ENCODE peak calls at places on chromosomes 11 and 22, in seven cellular contexts. V is cardiac muscle cell, F is neural progenitor cell, T is fibroblast of lung, L is astrocyte of the spinal cord, U is adrenal gland, I is astrocyte of the cerebellum. O is an unnamed sample.

GRCh38 chr11:11672101-11672500 is 50.3 kb upstream of the GALNT18 start:
- DNase-seq in V (no peak), F (no peak), T (no peak), L (no peak), U (no peak), I (no peak), O (no peak)

GRCh38 chr11:11814614-11815452 is 26.9 kb upstream of the USP47 start:
- DNase-seq in V (no peak), F (no peak), T (no peak), L (no peak), U (no peak), I (no peak), O (no peak)

GRCh38 chr11:120303004-120303637 is 22.0 kb upstream of the TLCD5 start:
- DNase-seq in V (peak), F (peak), T (peak), L (peak), U (peak), I (peak), O (peak)

GRCh38 chr11:24386551-24387404 is 110.1 kb upstream of the LUZP2 start:
- DNase-seq in V (peak), F (peak), T (peak), L (peak), U (no peak), I (peak), O (no peak)

GRCh38 chr11:110362916-110363574 is 66.6 kb upstream of the RDX start:
- DNase-seq in V (peak), F (peak), T (peak), L (no peak), U (no peak), I (no peak), O (no peak)

GRCh38 chr11:96356837-96357236 is 13.8 kb upstream of the MAML2 start:
- DNase-seq in V (no peak), F (no peak), T (no peak), L (no peak), U (no peak), I (no peak), O (no peak)

GRCh38 chr11:48094643-48095339 is 114.4 kb downstream of the PTPRJ start:
- DNase-seq in V (no peak), F (no peak), T (no peak), L (no peak), U (no peak), I (no peak), O (no peak)

GRCh38 chr11:84800755-84801346 is 826.3 kb downstream of the DLG2 start:
- DNase-seq in V (peak), F (peak), T (peak), L (peak), U (no peak), I (peak), O (no peak)

GRCh38 chr11:131042711-131043110 is 126.4 kb upstream of the SNX19 start:
- DNase-seq in V (no peak), F (no peak), T (no peak), L (no peak), U (no peak), I (no peak), O (no peak)

GRCh38 chr11:131910491-131911387 is 540.3 kb downstream of the NTM start:
- DNase-seq in V (peak), F (peak), T (peak), L (peak), U (peak), I (no peak), O (no peak)

GRCh38 chr11:73761403-73761945 is 600 bp upstream of the RAB6A start:
- DNase-seq in V (no peak), F (no peak), T (no peak), L (no peak), U (peak), I (no peak), O (peak)

GRCh38 chr22:47192651-47193437 is 430.4 kb downstream of the TBC1D22A start:
- DNase-seq in V (no peak), F (no peak), T (no peak), L (no peak), U (no peak), I (no peak), O (no peak)

GRCh38 chr11:6927030-6927617 is 898 bp downstream of the ZNF215 start:
- DNase-seq in V (no peak), F (no peak), T (peak), L (no peak), U (no peak), I (no peak), O (no peak)

GRCh38 chr11:103652013-103652412 is 384.4 kb upstream of the DDI1 start:
- DNase-seq in V (peak), F (no peak), T (peak), L (peak), U (no peak), I (no peak), O (no peak)

GRCh38 chr22:29344137-29344536 is 28.6 kb upstream of the RASL10A start:
- DNase-seq in V (peak), F (no peak), T (peak), L (peak), U (peak), I (peak), O (peak)

GRCh38 chr11:102705626-102706025 is at the start of gene MMP27:
- DNase-seq in V (no peak), F (no peak), T (no peak), L (no peak), U (no peak), I (no peak), O (no peak)

GRCh38 chr11:64851831-64852337 is 7.4 kb upstream of the CDC42BPG start:
- DNase-seq in V (no peak), F (no peak), T (no peak), L (no peak), U (no peak), I (no peak), O (no peak)

GRCh38 chr11:92728628-92729027 is 240.8 kb upstream of the MTNR1B start:
- DNase-seq in V (no peak), F (no peak), T (no peak), L (no peak), U (no peak), I (no peak), O (no peak)

GRCh38 chr11:10623797-10624761 is 55.6 kb upstream of the LYVE1 start:
- DNase-seq in V (peak), F (no peak), T (peak), L (peak), U (peak), I (no peak), O (no peak)

GRCh38 chr11:79940976-79941735 is 500.3 kb upstream of the TENM4 start:
- DNase-seq in V (no peak), F (no peak), T (peak), L (peak), U (no peak), I (no peak), O (no peak)

GRCh38 chr11:14446701-14447169 is 52.9 kb downstream of the COPB1 start:
- DNase-seq in V (peak), F (no peak), T (no peak), L (peak), U (no peak), I (no peak), O (no peak)

GRCh38 chr11:67641302-67642147 is 2.0 kb upstream of the TBX10 start:
- DNase-seq in V (no peak), F (no peak), T (no peak), L (no peak), U (no peak), I (no peak), O (no peak)

GRCh38 chr11:12508151-12508740 is 130.9 kb downstream of the PARVA start:
- DNase-seq in V (peak), F (no peak), T (peak), L (peak), U (no peak), I (peak), O (peak)

GRCh38 chr11:37199082-37199481 is 601.0 kb upstream of the RAG2 start:
- DNase-seq in V (no peak), F (no peak), T (no peak), L (no peak), U (no peak), I (no peak), O (no peak)

GRCh38 chr11:96219981-96220623 is 122.9 kb downstream of the MAML2 start:
- DNase-seq in V (peak), F (peak), T (peak), L (no peak), U (no peak), I (no peak), O (no peak)

GRCh38 chr11:63920870-63921417 is 4.0 kb upstream of the RCOR2 start:
- DNase-seq in V (no peak), F (peak), T (no peak), L (no peak), U (no peak), I (no peak), O (no peak)

GRCh38 chr11:70122490-70123198 is 44.5 kb downstream of the ANO1 start:
- DNase-seq in V (no peak), F (no peak), T (no peak), L (no peak), U (no peak), I (no peak), O (no peak)

GRCh38 chr11:43853766-43854165 is 26.9 kb upstream of the ALKBH3 start:
- DNase-seq in V (peak), F (no peak), T (peak), L (no peak), U (no peak), I (no peak), O (no peak)

DNA sequence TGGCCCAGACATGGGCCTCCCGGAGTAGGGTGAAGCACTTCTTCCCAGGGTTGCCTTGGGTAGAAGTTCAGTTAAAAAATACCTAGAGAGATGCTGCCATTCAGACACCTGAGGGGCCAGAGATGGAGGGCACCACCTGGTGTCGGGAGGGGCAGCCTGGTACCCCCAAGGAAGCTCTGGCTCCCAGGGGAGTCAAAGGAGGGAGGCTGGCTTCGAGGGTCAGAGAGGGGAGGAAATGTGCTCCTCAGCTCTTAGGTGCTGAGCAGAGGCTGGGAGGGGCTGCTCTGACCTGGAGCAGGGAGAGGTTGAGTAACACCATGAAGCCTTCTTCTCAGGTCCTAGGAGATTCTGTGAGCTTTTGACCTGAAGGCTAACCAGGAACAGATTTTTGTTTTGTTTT is 1.1 kb downstream of the USP35 start:
- DNase-seq in V (no peak), F (no peak), T (no peak), L (no peak), U (peak), I (no peak), O (no peak)
- H3K4me3 ChIP-seq in V (peak), F (peak), T (peak), L (peak), U (peak), I (peak), O (peak)

DNA sequence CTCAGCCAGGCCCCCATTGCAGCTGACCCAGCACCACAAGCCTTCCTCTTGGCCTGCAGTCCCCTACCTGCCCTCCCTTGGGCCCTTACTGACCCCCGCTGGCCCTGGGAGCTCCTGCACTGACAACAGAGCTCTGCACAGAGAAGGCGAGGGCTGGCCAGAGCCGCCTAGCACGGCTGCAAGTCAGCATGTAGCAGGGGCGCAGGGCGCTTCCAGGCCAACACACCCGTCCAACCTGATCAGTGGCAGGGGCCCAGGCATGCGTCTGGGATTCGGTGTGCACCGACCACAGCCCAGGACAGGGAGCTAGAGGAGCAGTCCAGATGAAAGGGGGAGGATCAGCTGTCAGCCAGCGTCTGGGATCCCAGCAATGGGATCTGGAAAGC is 7.6 kb downstream of the WNT7B start:
- DNase-seq in V (peak), F (peak), T (no peak), L (no peak), U (no peak), I (no peak), O (no peak)
- TF ChIP-seq CTCF in V (no peak), F (peak), T (no peak), L (peak), U (no peak), I (no peak), O (no peak)

DNA sequence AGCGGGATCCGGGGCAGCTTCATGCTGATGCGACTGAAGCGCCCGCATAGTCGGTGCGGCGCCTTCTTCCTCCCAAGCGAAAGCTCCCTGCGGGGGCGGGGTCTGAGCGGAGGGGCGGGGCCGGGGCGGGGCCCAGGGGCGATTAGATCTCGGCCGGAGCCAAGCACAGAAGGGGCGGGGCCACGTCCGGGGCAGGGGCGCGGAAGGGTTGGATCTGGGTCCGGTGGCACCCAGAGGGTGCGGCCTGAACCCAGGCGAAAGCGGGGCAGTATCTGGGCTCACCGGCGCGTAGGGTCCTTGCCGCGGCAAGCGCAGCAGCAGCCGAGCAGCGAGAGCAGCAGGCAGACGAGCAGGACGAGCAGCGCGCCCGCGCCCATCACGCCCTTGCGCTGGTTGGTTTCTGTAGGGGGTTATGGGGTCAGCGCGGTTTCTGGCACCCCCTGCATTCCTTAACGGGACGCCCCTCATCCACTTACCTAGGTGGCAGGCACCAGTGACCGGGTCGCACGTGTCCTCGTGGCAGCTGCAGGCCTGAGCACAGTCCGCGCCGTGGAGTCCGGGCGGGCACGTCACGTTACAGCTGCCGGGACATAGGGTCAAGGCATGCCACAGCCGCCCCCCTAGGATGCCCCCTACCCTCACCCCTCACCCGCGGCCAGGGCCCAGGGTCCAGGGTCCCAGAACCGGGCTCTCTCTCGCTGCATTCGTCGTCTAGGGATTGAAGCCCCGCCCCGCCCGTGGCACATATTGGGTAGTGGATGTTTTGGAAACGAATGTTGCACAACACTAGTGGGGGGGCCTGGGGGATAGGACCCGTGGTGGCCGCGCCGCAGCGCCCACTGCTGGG is 8.1 kb downstream of the SCARF2 start:
- DNase-seq in V (no peak), F (peak), T (no peak), L (no peak), U (peak), I (no peak), O (no peak)
- H3K4me3 ChIP-seq in V (peak), F (peak), T (no peak), L (no peak), U (peak), I (no peak), O (no peak)

GRCh38 chr11:17890333-17890732 is 122.5 kb downstream of the SERGEF start:
- DNase-seq in V (no peak), F (no peak), T (peak), L (no peak), U (no peak), I (no peak), O (no peak)
- TF ChIP-seq CTCF in V (peak), F (peak), T (peak), L (peak), U (no peak), I (no peak), O (no peak)

GRCh38 chr11:122440783-122441701 is 214.5 kb upstream of the UBASH3B start:
- DNase-seq in V (peak), F (peak), T (peak), L (no peak), U (peak), I (no peak), O (peak)
- H3K4me3 ChIP-seq in V (peak), F (peak), T (peak), L (peak), U (peak), I (peak), O (peak)

GRCh38 chr11:65891180-65892136 is 985 bp downstream of the CCDC85B start:
- DNase-seq in V (peak), F (peak), T (peak), L (peak), U (peak), I (no peak), O (peak)
- TF ChIP-seq CTCF in V (peak), F (peak), T (peak), L (peak), U (no peak), I (peak), O (no peak)

DNA sequence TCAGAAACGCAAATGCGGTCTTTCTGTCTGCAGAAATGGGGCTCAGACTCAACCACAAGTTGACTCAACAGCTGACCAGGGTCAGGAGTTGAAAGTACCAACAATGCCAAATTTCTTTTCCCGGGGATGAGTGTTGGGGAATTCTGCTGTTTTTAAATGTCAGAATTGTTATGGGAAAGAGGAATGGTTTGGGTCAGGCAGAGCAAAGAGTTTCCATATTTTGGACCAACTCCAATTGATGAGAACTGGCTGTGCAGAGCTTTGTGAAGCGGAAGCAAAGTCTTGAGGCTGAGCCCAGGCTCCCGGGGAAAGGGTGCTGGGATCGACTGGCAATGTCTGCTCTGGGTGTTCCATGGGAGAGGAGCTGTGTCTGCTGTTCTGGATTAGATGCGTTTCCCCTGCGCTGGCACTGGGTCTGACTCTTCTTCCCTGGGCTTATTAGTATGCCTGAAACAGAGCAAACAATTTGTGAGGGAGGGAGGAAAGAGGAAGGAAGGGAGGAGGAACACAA is 36.2 kb downstream of the TXN2 start:
- DNase-seq in V (peak), F (no peak), T (peak), L (peak), U (peak), I (peak), O (peak)
- H3K4me3 ChIP-seq in V (no peak), F (no peak), T (no peak), L (no peak), U (no peak), I (no peak), O (no peak)

GRCh38 chr22:31400023-31400397 is 606 bp downstream of the DRG1 start:
- DNase-seq in V (peak), F (peak), T (peak), L (peak), U (peak), I (no peak), O (no peak)

GRCh38 chr22:31393890-31394289 is 5.5 kb upstream of the DRG1 start:
- DNase-seq in V (no peak), F (no peak), T (no peak), L (no peak), U (no peak), I (no peak), O (no peak)

GRCh38 chr22:31394326-31394725 is 5.1 kb upstream of the DRG1 start:
- DNase-seq in V (no peak), F (no peak), T (no peak), L (no peak), U (no peak), I (no peak), O (no peak)

GRCh38 chr22:31399211-31400022 is at the start of gene DRG1:
- DNase-seq in V (peak), F (peak), T (peak), L (peak), U (peak), I (peak), O (peak)
- TF ChIP-seq CTCF in V (no peak), F (no peak), T (no peak), L (no peak), U (peak), I (no peak), O (no peak)

GRCh38 chr22:49847751-49848689 is 5.6 kb upstream of the ZBED4 start:
- DNase-seq in V (no peak), F (peak), T (no peak), L (no peak), U (no peak), I (no peak), O (no peak)
- H3K4me3 ChIP-seq in V (peak), F (peak), T (no peak), L (no peak), U (peak), I (peak), O (peak)

O was measured in uterus.